ENCODE peak calls at places on chromosomes 12 and 14, in six cellular contexts. E, X, R, W, M and V are unnamed samples.
A peak's percentile ranks its signal among the peaks of the same experiment; 100 is the strongest.

GRCh38 chr12:62604373-62604772 is 137.7 kb downstream of the MON2 start:
- DNase-seq in E (no peak), X (no peak), R (no peak), W (no peak), M (no peak), V (no peak)

GRCh38 chr12:90331262-90331661 is 622.6 kb upstream of the ATP2B1 start:
- DNase-seq in E (no peak), X (no peak), R (no peak), W (no peak), M (no peak), V (no peak)

GRCh38 chr12:34394211-34395055 is 372.1 kb downstream of the ALG10 start:
- DNase-seq in E (no peak), X (no peak), R (peak; percentile 7), W (no peak), M (no peak), V (no peak)

GRCh38 chr14:55245657-55246268 is 25.5 kb upstream of the FBXO34 start:
- DNase-seq in E (peak; percentile 43), X (peak; percentile 21), R (no peak), W (peak; percentile 38), M (no peak), V (peak; percentile 16)

GRCh38 chr12:108939594-108939993 is 59.7 kb downstream of the DAO start:
- DNase-seq in E (peak; percentile 73), X (peak; percentile 34), R (peak; percentile 57), W (peak; percentile 56), M (peak; percentile 19), V (peak; percentile 12)

GRCh38 chr12:63397807-63398206 is 246.8 kb upstream of the AVPR1A start:
- DNase-seq in E (no peak), X (no peak), R (no peak), W (no peak), M (no peak), V (no peak)

GRCh38 chr12:88570103-88570502 is 10.2 kb downstream of the KITLG start:
- DNase-seq in E (peak; percentile 57), X (no peak), R (no peak), W (no peak), M (peak; percentile 74), V (no peak)

GRCh38 chr12:107207931-107208515 is 114.7 kb upstream of the CRY1 start:
- DNase-seq in E (peak; percentile 13), X (no peak), R (no peak), W (no peak), M (peak; percentile 63), V (no peak)

GRCh38 chr12:94460594-94460959 is 910 bp upstream of the CEP83 start:
- DNase-seq in E (no peak), X (no peak), R (no peak), W (no peak), M (no peak), V (no peak)

GRCh38 chr12:50678650-50679049 is 85.3 kb upstream of the ATF1 start:
- DNase-seq in E (no peak), X (no peak), R (no peak), W (no peak), M (no peak), V (no peak)

GRCh38 chr12:61993734-61994345 is 266.4 kb upstream of the USP15 start:
- DNase-seq in E (peak; percentile 76), X (peak; percentile 48), R (no peak), W (peak; percentile 68), M (no peak), V (no peak)

GRCh38 chr12:121804417-121805111 is 755 bp downstream of the SETD1B start:
- DNase-seq in E (peak; percentile 44), X (no peak), R (no peak), W (peak; percentile 50), M (no peak), V (peak; percentile 65)

GRCh38 chr12:131028587-131029338 is 75.1 kb downstream of the ADGRD1 start:
- DNase-seq in E (no peak), X (no peak), R (no peak), W (no peak), M (no peak), V (no peak)

GRCh38 chr12:57221169-57221917 is 4.7 kb downstream of the NXPH4 start:
- DNase-seq in E (no peak), X (no peak), R (no peak), W (no peak), M (no peak), V (no peak)

GRCh38 chr12:120498870-120499515 is 3.1 kb downstream of the DYNLL1 start:
- DNase-seq in E (peak; percentile 23), X (no peak), R (no peak), W (no peak), M (no peak), V (no peak)

GRCh38 chr14:21011136-21011535 is 12.0 kb downstream of the SLC39A2 start:
- DNase-seq in E (no peak), X (no peak), R (no peak), W (no peak), M (no peak), V (no peak)

GRCh38 chr12:122276242-122276641 is 9.9 kb upstream of the VPS33A start:
- DNase-seq in E (no peak), X (no peak), R (no peak), W (no peak), M (no peak), V (no peak)

GRCh38 chr12:121828826-121829225 is 25.0 kb downstream of the SETD1B start:
- DNase-seq in E (no peak), X (no peak), R (no peak), W (no peak), M (no peak), V (no peak)

GRCh38 chr14:37150414-37150813 is 22.0 kb downstream of the SLC25A21 start:
- DNase-seq in E (peak; percentile 40), X (no peak), R (no peak), W (peak; percentile 48), M (peak; percentile 16), V (no peak)

GRCh38 chr14:61498811-61499210 is 177.4 kb downstream of the PRKCH start:
- DNase-seq in E (no peak), X (no peak), R (no peak), W (no peak), M (no peak), V (no peak)

GRCh38 chr14:27917896-27918295 is 848.7 kb upstream of the FOXG1 start:
- DNase-seq in E (peak; percentile 0), X (no peak), R (peak; percentile 36), W (no peak), M (no peak), V (no peak)

DNA sequence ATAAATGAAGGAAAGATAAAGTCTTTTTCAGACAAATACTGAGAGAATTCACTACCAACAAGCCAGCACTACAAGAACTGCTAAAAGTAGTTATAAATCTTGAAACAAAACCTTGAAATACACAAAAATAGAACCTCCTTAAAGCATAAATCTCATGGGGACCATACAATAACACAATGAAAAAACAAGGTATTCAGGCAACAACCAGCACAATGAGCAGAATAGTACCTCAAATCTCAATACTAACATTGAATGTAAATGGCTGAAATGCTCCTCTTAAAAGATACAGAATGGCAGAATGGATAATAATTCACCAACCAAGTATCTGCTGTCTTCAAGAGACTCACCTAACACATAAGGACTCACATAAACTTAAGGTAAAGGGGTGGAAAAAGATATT is 7.7 kb upstream of the IQSEC3 start:
- DNase-seq in E (no peak), X (no peak), R (no peak), W (no peak), M (no peak), V (no peak)
- H3K9ac ChIP-seq in E (no peak overlapping the region), X (no peak overlapping the region), R (no peak overlapping the region), W (no peak overlapping the region), M (no peak overlapping the region), V (no peak overlapping the region)

DNA sequence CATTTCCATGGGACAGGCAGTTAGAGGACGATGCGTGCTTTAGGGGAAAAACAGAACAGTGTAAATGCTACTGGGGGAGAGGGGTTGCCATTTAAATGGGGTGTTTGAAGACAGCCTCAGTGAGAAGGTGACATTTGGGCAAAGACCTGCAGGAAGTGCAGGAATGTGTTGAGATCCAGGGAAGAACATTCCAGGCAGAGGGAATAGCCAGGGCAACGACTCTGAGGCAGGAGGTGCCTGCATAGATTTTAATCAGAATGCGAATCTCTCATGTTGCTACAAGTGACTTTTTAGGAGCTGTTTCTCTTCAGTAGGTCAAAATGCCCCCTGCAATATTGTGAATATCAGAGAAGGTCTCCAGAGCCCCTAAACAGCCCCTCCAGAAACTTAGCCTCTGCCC is 7.6 kb upstream of the SCARB1 start:
- DNase-seq in E (peak; percentile 67), X (no peak), R (no peak), W (no peak), M (no peak), V (no peak)
- H3K4me1 ChIP-seq in E (no peaks in the 10 kb centered on the region), X (peaks cover 2% of the 10 kb centered on the region), R (no peaks in the 10 kb centered on the region), W (peaks cover 21% of the 10 kb centered on the region), M (peaks cover 9% of the 10 kb centered on the region), V (peaks cover 2% of the 10 kb centered on the region)

DNA sequence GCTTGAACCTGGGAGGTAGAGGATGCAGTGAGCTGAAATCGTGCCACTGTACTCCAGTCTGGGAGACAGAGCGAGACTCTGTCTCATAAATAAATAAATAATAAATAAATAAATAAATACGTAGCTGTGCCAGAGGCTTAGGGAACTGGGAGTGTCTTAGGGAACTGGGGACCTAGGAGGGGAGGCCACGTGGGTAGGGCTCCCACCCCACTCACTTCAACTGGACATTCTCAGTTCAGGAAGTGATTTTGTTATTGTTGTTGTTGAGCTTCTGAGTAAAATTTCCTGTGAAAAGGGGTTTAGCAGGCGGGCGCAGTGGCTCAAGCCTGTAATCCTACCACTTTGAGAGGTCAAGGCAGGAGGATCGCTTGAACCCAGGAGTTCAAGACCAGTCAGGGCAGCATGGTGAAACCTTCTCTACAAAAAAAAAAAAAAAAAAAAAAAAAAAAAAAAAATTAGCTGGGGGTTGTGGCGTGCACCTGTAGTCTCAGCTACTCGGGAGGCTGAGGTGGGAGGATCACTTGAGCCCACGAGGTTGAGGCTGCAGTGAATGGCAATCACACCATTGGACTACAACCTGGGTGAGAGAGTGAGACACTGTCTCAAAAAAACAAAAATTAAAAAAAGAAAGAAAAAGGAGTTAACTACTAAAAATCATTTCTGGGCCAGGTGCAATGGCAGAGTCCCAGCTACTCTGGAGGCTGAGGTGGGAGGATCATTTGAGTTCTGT is 19.0 kb upstream of the ANKRD9 start:
- DNase-seq in E (no peak), X (no peak), R (no peak), W (no peak), M (no peak), V (no peak)
- H3K4me2 ChIP-seq in E (no peak overlapping the region), X (peak overlapping the region; percentile 79), R (no peak overlapping the region), W (no peak overlapping the region), M (no peak overlapping the region), V (no peak overlapping the region)

GRCh38 chr12:48192861-48193260 is 9.4 kb downstream of the CCDC184 start:
- DNase-seq in E (no peak), X (no peak), R (no peak), W (no peak), M (no peak), V (no peak)

GRCh38 chr12:48197549-48197966 is 5.5 kb downstream of the OR10AD1 start:
- DNase-seq in E (peak; percentile 31), X (peak; percentile 23), R (no peak), W (peak; percentile 37), M (no peak), V (no peak)

GRCh38 chr12:48197967-48198618 is 5.0 kb downstream of the OR10AD1 start:
- DNase-seq in E (peak; percentile 99), X (peak; percentile 87), R (peak; percentile 100), W (peak; percentile 97), M (peak; percentile 91), V (no peak)

GRCh38 chr12:48193623-48194022 is 9.5 kb downstream of the OR10AD1 start:
- DNase-seq in E (no peak), X (no peak), R (no peak), W (no peak), M (no peak), V (no peak)

DNA sequence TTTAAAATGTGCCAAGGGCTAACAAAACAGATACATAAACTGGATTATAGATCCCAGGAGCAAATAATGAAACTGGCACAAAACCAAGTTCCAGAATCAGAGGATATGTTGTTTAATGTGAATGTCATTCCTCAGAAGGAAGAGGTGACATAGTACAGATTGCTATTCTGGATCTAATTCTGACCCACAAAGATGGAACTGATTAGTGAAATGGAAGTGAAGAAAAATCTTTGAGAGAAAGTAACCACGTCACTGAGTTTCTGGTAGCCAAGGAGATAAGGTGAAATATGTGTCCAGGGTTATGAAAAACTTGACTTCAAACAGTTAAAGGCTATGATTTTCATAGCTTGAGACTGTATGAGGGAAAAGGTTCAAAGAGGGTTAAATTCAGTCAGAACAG is 8.3 kb downstream of the OR10AD1 start:
- DNase-seq in E (no peak), X (no peak), R (no peak), W (no peak), M (peak; percentile 28), V (no peak)
- H3K9ac ChIP-seq in E (no peak overlapping the region), X (no peak overlapping the region), R (no peak overlapping the region), W (no peak overlapping the region), M (no peak overlapping the region), V (no peak overlapping the region)